ENCODE peak calls at places on chromosomes 4 and X, in four cellular contexts. One of them, this sample, is unnamed.
A peak's percentile ranks its signal among the peaks of the same experiment; 100 is the strongest.

GRCh38 chr4:7624361-7624760 is 189.6 kb upstream of the PSAPL1 start:
- DNase-seq in GM23338: no peak
- DNase-seq in effector memory CD4-positive, alpha-beta T cell: no peak
- DNase-seq in hepatocyte: no peak
- DNase-seq in this sample: no peak

GRCh38 chr4:141142423-141142822 is 9.2 kb upstream of the RNF150 start:
- DNase-seq in GM23338: no peak
- DNase-seq in effector memory CD4-positive, alpha-beta T cell: no peak
- DNase-seq in hepatocyte: no peak
- DNase-seq in this sample: no peak

GRCh38 chr4:108168672-108169562 is at the start of gene LEF1:
- DNase-seq in GM23338: peak; percentile 84
- DNase-seq in effector memory CD4-positive, alpha-beta T cell: peak; percentile 36
- DNase-seq in hepatocyte: peak; percentile 78
- DNase-seq in this sample: peak; percentile 54

GRCh38 chr4:119559044-119559647 is 69.5 kb downstream of the PDE5A start:
- DNase-seq in GM23338: peak; percentile 66
- DNase-seq in effector memory CD4-positive, alpha-beta T cell: no peak
- DNase-seq in hepatocyte: peak; percentile 56
- DNase-seq in this sample: peak; percentile 55

GRCh38 chr4:105895609-105896460 is 564 bp downstream of the NPNT start:
- DNase-seq in GM23338: peak; percentile 45
- DNase-seq in effector memory CD4-positive, alpha-beta T cell: no peak
- DNase-seq in hepatocyte: peak; percentile 68
- DNase-seq in this sample: peak; percentile 58

GRCh38 chr4:168978001-168978700 is 31.9 kb downstream of the CBR4 start:
- DNase-seq in GM23338: no peak
- DNase-seq in effector memory CD4-positive, alpha-beta T cell: no peak
- DNase-seq in hepatocyte: no peak
- DNase-seq in this sample: no peak

GRCh38 chrX:154411322-154411980 is at the start of gene TAFAZZIN:
- DNase-seq in GM23338: peak; percentile 72
- DNase-seq in effector memory CD4-positive, alpha-beta T cell: peak; percentile 57
- DNase-seq in hepatocyte: peak; percentile 84
- DNase-seq in this sample: peak; percentile 68

GRCh38 chr4:144302704-144303536 is 162.4 kb upstream of the GYPA start:
- DNase-seq in GM23338: no peak
- DNase-seq in effector memory CD4-positive, alpha-beta T cell: no peak
- DNase-seq in hepatocyte: no peak
- DNase-seq in this sample: no peak

GRCh38 chr4:164779811-164780216 is 25.9 kb downstream of the SMIM31 start:
- DNase-seq in GM23338: peak; percentile 78
- DNase-seq in effector memory CD4-positive, alpha-beta T cell: no peak
- DNase-seq in hepatocyte: peak; percentile 60
- DNase-seq in this sample: no peak

GRCh38 chrX:37830371-37830770 is 17.0 kb downstream of the DYNLT3 start:
- DNase-seq in GM23338: no peak
- DNase-seq in effector memory CD4-positive, alpha-beta T cell: no peak
- DNase-seq in hepatocyte: no peak
- DNase-seq in this sample: no peak

GRCh38 chrX:154714925-154715324 is 36.0 kb downstream of the GAB3 start:
- DNase-seq in GM23338: peak; percentile 60
- DNase-seq in effector memory CD4-positive, alpha-beta T cell: peak; percentile 18
- DNase-seq in hepatocyte: peak; percentile 41
- DNase-seq in this sample: peak; percentile 44

GRCh38 chrX:153885968-153886903 is at the start of gene L1CAM:
- DNase-seq in GM23338: peak; percentile 54
- DNase-seq in effector memory CD4-positive, alpha-beta T cell: no peak
- DNase-seq in hepatocyte: no peak
- DNase-seq in this sample: no peak

GRCh38 chr4:78395642-78396041 is 155.9 kb upstream of the ANXA3 start:
- DNase-seq in GM23338: no peak
- DNase-seq in effector memory CD4-positive, alpha-beta T cell: no peak
- DNase-seq in hepatocyte: no peak
- DNase-seq in this sample: no peak

GRCh38 chr4:75940692-75941253 is at the start of gene NAAA:
- DNase-seq in GM23338: peak; percentile 93
- DNase-seq in effector memory CD4-positive, alpha-beta T cell: peak; percentile 72
- DNase-seq in hepatocyte: peak; percentile 76
- DNase-seq in this sample: peak; percentile 82

GRCh38 chr4:85475631-85476233 is 782 bp downstream of the ARHGAP24 start:
- DNase-seq in GM23338: no peak
- DNase-seq in effector memory CD4-positive, alpha-beta T cell: no peak
- DNase-seq in hepatocyte: peak; percentile 52
- DNase-seq in this sample: no peak

GRCh38 chr4:123478859-123479345 is 82.3 kb downstream of the SPRY1 start:
- DNase-seq in GM23338: no peak
- DNase-seq in effector memory CD4-positive, alpha-beta T cell: no peak
- DNase-seq in hepatocyte: peak; percentile 82
- DNase-seq in this sample: peak; percentile 52

GRCh38 chr4:88999392-88999791 is 57.6 kb downstream of the FAM13A start:
- DNase-seq in GM23338: no peak
- DNase-seq in effector memory CD4-positive, alpha-beta T cell: no peak
- DNase-seq in hepatocyte: no peak
- DNase-seq in this sample: no peak

GRCh38 chr4:140136509-140136908 is 17.5 kb downstream of the MAML3 start:
- DNase-seq in GM23338: no peak
- DNase-seq in effector memory CD4-positive, alpha-beta T cell: no peak
- DNase-seq in hepatocyte: no peak
- DNase-seq in this sample: no peak

GRCh38 chr4:1175635-1176229 is 3.3 kb upstream of the SPON2 start:
- DNase-seq in GM23338: no peak
- DNase-seq in effector memory CD4-positive, alpha-beta T cell: no peak
- DNase-seq in hepatocyte: no peak
- DNase-seq in this sample: no peak

GRCh38 chr4:165403667-165404066 is 24.9 kb downstream of the CPE start:
- DNase-seq in GM23338: peak; percentile 43
- DNase-seq in effector memory CD4-positive, alpha-beta T cell: no peak
- DNase-seq in hepatocyte: no peak
- DNase-seq in this sample: no peak

GRCh38 chrX:68832101-68832416 is 3.2 kb downstream of the EFNB1 start:
- DNase-seq in GM23338: peak; percentile 24
- DNase-seq in effector memory CD4-positive, alpha-beta T cell: no peak
- DNase-seq in hepatocyte: peak; percentile 67
- DNase-seq in this sample: peak; percentile 62

GRCh38 chrX:152831391-152831790 is 528 bp downstream of the NSDHL start:
- DNase-seq in GM23338: no peak
- DNase-seq in effector memory CD4-positive, alpha-beta T cell: no peak
- DNase-seq in hepatocyte: no peak
- DNase-seq in this sample: no peak

GRCh38 chr4:87973283-87974169 is 2.0 kb upstream of the SPP1 start:
- DNase-seq in GM23338: peak; percentile 88
- DNase-seq in effector memory CD4-positive, alpha-beta T cell: no peak
- DNase-seq in hepatocyte: peak; percentile 73
- DNase-seq in this sample: peak; percentile 40

GRCh38 chr4:166501941-166502382 is 628.9 kb downstream of the TLL1 start:
- DNase-seq in GM23338: peak; percentile 90
- DNase-seq in effector memory CD4-positive, alpha-beta T cell: no peak
- DNase-seq in hepatocyte: peak; percentile 62
- DNase-seq in this sample: no peak

GRCh38 chrX:100341111-100341510 is 69.0 kb downstream of the PCDH19 start:
- DNase-seq in GM23338: no peak
- DNase-seq in effector memory CD4-positive, alpha-beta T cell: no peak
- DNase-seq in hepatocyte: no peak
- DNase-seq in this sample: no peak

GRCh38 chr4:169655401-169655800 is 35.0 kb downstream of the CLCN3 start:
- DNase-seq in GM23338: no peak
- DNase-seq in effector memory CD4-positive, alpha-beta T cell: no peak
- DNase-seq in hepatocyte: no peak
- DNase-seq in this sample: no peak

GRCh38 chr4:155008389-155008788 is 200.0 kb upstream of the NPY2R start:
- DNase-seq in GM23338: no peak
- DNase-seq in effector memory CD4-positive, alpha-beta T cell: no peak
- DNase-seq in hepatocyte: no peak
- DNase-seq in this sample: no peak

GRCh38 chr4:127748957-127749356 is 18.8 kb downstream of the SLC25A31 start:
- DNase-seq in GM23338: no peak
- DNase-seq in effector memory CD4-positive, alpha-beta T cell: no peak
- DNase-seq in hepatocyte: no peak
- DNase-seq in this sample: no peak

GRCh38 chr4:212438-213174 is 88.3 kb downstream of the ZNF718 start:
- DNase-seq in GM23338: peak; percentile 98
- DNase-seq in effector memory CD4-positive, alpha-beta T cell: no peak
- DNase-seq in hepatocyte: no peak
- DNase-seq in this sample: peak; percentile 0

GRCh38 chrX:74231625-74232024 is 72.4 kb upstream of the ZCCHC13 start:
- DNase-seq in GM23338: no peak
- DNase-seq in effector memory CD4-positive, alpha-beta T cell: no peak
- DNase-seq in hepatocyte: no peak
- DNase-seq in this sample: no peak

GRCh38 chrX:6667048-6667768 is 132.3 kb upstream of the VCX3A start:
- DNase-seq in GM23338: no peak
- DNase-seq in effector memory CD4-positive, alpha-beta T cell: no peak
- DNase-seq in hepatocyte: no peak
- DNase-seq in this sample: no peak

GRCh38 chr4:82865592-82865991 is 25.4 kb downstream of the SEC31A start:
- DNase-seq in GM23338: no peak
- DNase-seq in effector memory CD4-positive, alpha-beta T cell: no peak
- DNase-seq in hepatocyte: peak; percentile 32
- DNase-seq in this sample: peak; percentile 13

GRCh38 chr4:170227928-170228327 is 138.2 kb upstream of the AADAT start:
- DNase-seq in GM23338: peak; percentile 18
- DNase-seq in effector memory CD4-positive, alpha-beta T cell: no peak
- DNase-seq in hepatocyte: no peak
- DNase-seq in this sample: no peak

GRCh38 chrX:66166671-66167070 is 2.6 kb downstream of the HEPH start:
- DNase-seq in GM23338: no peak
- DNase-seq in effector memory CD4-positive, alpha-beta T cell: no peak
- DNase-seq in hepatocyte: no peak
- DNase-seq in this sample: peak; percentile 59
- H3K4me3 ChIP-seq in GM23338: no peak overlapping the region
- H3K4me3 ChIP-seq in effector memory CD4-positive, alpha-beta T cell: no peak overlapping the region
- H3K4me3 ChIP-seq in hepatocyte: no peak overlapping the region
- H3K4me3 ChIP-seq in this sample: no peak overlapping the region

GRCh38 chr4:182925298-182925738 is 8.1 kb upstream of the DCTD start:
- DNase-seq in GM23338: peak; percentile 89
- DNase-seq in effector memory CD4-positive, alpha-beta T cell: peak; percentile 23
- DNase-seq in hepatocyte: peak; percentile 84
- DNase-seq in this sample: peak; percentile 83
- H3K27ac ChIP-seq in GM23338: no peak overlapping the region
- H3K27ac ChIP-seq in effector memory CD4-positive, alpha-beta T cell: no peak overlapping the region
- H3K27ac ChIP-seq in hepatocyte: no peak overlapping the region
- H3K27ac ChIP-seq in this sample: no peak overlapping the region

DNA sequence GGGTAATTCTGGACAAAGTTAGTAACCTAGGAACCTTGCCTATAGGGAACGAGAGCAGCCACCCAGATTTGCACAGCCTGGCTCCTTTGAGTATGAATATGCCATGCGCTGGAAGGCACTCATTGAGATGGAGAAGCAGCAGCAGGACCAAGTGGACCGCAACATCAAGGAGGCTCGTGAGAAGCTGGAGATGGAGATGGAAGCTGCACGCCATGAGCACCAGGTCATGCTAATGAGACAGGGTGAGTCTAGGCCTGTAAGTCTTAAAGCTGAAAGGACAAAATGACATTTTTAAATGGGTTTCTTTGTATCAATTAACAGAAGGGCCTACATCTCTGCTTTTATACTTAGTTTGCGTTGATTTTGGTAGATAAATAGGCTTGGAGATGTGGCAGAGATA is 4.7 kb upstream of the ITGB1BP2 start:
- DNase-seq in GM23338: no peak
- DNase-seq in effector memory CD4-positive, alpha-beta T cell: no peak
- DNase-seq in hepatocyte: no peak
- DNase-seq in this sample: no peak
- H3K36me3 ChIP-seq in GM23338: peaks cover 58% of the 10 kb centered on the region
- H3K36me3 ChIP-seq in effector memory CD4-positive, alpha-beta T cell: peaks cover 32% of the 10 kb centered on the region
- H3K36me3 ChIP-seq in hepatocyte: no peaks in the 10 kb centered on the region
- H3K36me3 ChIP-seq in this sample: peaks cover 4% of the 10 kb centered on the region

GRCh38 chr4:173262363-173262762 is 71.8 kb downstream of the HMGB2 start:
- DNase-seq in GM23338: no peak
- DNase-seq in effector memory CD4-positive, alpha-beta T cell: no peak
- DNase-seq in hepatocyte: no peak
- DNase-seq in this sample: no peak

GRCh38 chr4:173261052-173261451 is 73.1 kb downstream of the HMGB2 start:
- DNase-seq in GM23338: no peak
- DNase-seq in effector memory CD4-positive, alpha-beta T cell: no peak
- DNase-seq in hepatocyte: no peak
- DNase-seq in this sample: no peak

GRCh38 chr4:173269280-173269679 is 64.9 kb downstream of the HMGB2 start:
- DNase-seq in GM23338: no peak
- DNase-seq in effector memory CD4-positive, alpha-beta T cell: no peak
- DNase-seq in hepatocyte: no peak
- DNase-seq in this sample: no peak

GRCh38 chr4:173264960-173265281 is 69.2 kb downstream of the HMGB2 start:
- DNase-seq in GM23338: no peak
- DNase-seq in effector memory CD4-positive, alpha-beta T cell: no peak
- DNase-seq in hepatocyte: no peak
- DNase-seq in this sample: no peak

GRCh38 chr4:173264245-173264959 is 69.8 kb downstream of the HMGB2 start:
- DNase-seq in GM23338: peak; percentile 31
- DNase-seq in effector memory CD4-positive, alpha-beta T cell: peak; percentile 2
- DNase-seq in hepatocyte: no peak
- DNase-seq in this sample: peak; percentile 65
- H3K4me3 ChIP-seq in GM23338: no peak overlapping the region
- H3K4me3 ChIP-seq in effector memory CD4-positive, alpha-beta T cell: no peak overlapping the region
- H3K4me3 ChIP-seq in hepatocyte: no peak overlapping the region
- H3K4me3 ChIP-seq in this sample: no peak overlapping the region

GRCh38 chr4:19675172-19675811 is 576.4 kb upstream of the SLIT2 start:
- DNase-seq in GM23338: no peak
- DNase-seq in effector memory CD4-positive, alpha-beta T cell: no peak
- DNase-seq in hepatocyte: no peak
- DNase-seq in this sample: no peak
- H3K27ac ChIP-seq in GM23338: no peak overlapping the region
- H3K27ac ChIP-seq in effector memory CD4-positive, alpha-beta T cell: no peak overlapping the region
- H3K27ac ChIP-seq in hepatocyte: no peak overlapping the region
- H3K27ac ChIP-seq in this sample: no peak overlapping the region

GRCh38 chr4:41391271-41391670 is 134.5 kb downstream of the UCHL1 start:
- DNase-seq in GM23338: no peak
- DNase-seq in effector memory CD4-positive, alpha-beta T cell: no peak
- DNase-seq in hepatocyte: no peak
- DNase-seq in this sample: no peak

GRCh38 chr4:41385486-41385885 is 128.8 kb downstream of the UCHL1 start:
- DNase-seq in GM23338: no peak
- DNase-seq in effector memory CD4-positive, alpha-beta T cell: no peak
- DNase-seq in hepatocyte: no peak
- DNase-seq in this sample: no peak

GRCh38 chr4:41394362-41394960 is 137.7 kb downstream of the UCHL1 start:
- DNase-seq in GM23338: no peak
- DNase-seq in effector memory CD4-positive, alpha-beta T cell: no peak
- DNase-seq in hepatocyte: no peak
- DNase-seq in this sample: no peak

GRCh38 chr4:41389356-41389755 is 132.6 kb downstream of the UCHL1 start:
- DNase-seq in GM23338: no peak
- DNase-seq in effector memory CD4-positive, alpha-beta T cell: no peak
- DNase-seq in hepatocyte: no peak
- DNase-seq in this sample: no peak

DNA sequence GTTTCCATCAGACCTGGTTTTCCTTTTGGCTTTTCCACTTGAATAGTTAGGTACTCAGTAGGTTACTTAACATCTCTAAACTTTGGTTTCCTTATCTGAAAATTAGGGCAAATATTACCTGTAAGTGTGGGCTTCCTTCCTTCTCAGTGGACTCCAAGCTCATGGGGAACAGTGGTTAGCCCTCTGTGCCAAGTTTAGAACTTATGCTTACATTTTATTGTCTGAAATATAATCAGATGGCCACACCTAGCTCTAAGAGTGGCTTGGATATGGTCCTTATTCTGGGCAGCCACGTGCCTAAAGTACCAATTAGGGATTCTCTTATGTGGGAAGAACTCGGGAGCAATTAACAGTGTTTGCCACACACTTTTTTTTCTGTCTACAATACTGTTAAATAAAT is 133.9 kb downstream of the UCHL1 start:
- DNase-seq in GM23338: no peak
- DNase-seq in effector memory CD4-positive, alpha-beta T cell: no peak
- DNase-seq in hepatocyte: no peak
- DNase-seq in this sample: no peak
- H3K36me3 ChIP-seq in GM23338: no peaks in the 10 kb centered on the region
- H3K36me3 ChIP-seq in effector memory CD4-positive, alpha-beta T cell: no peaks in the 10 kb centered on the region
- H3K36me3 ChIP-seq in hepatocyte: no peaks in the 10 kb centered on the region
- H3K36me3 ChIP-seq in this sample: no peaks in the 10 kb centered on the region

This sample was measured in small intestine.